ENCODE peak calls at places on chromosomes 12 and 14, in five cellular contexts. S, E, N, Y and K are unnamed samples.

GRCh38 chr12:30110970-30111586 is 327.3 kb upstream of the TMTC1 start:
- DNase-seq in Y (no peak), E (no peak), S (no peak), N (no peak), K (no peak)

GRCh38 chr12:109682708-109683060 is 30.9 kb upstream of the FAM222A start:
- DNase-seq in S (no peak), Y (no peak), N (no peak), E (no peak), K (no peak)

GRCh38 chr12:66354291-66354690 is 52.0 kb downstream of the HELB start:
- DNase-seq in Y (no peak), E (no peak), S (no peak), N (no peak), K (no peak)

GRCh38 chr14:72699852-72700257 is 194.0 kb downstream of the DPF3 start:
- DNase-seq in S (no peak), E (no peak), Y (no peak), N (no peak), K (no peak)

GRCh38 chr14:105773584-105773983 is 247.2 kb downstream of the TMEM121 start:
- DNase-seq in N (no peak), S (no peak), Y (no peak), E (no peak), K (no peak)

GRCh38 chr14:23750357-23750756 is 114.2 kb downstream of the DHRS2 start:
- DNase-seq in S (no peak), E (no peak), Y (no peak), N (no peak), K (no peak)

GRCh38 chr14:57869530-57870088 is 3.7 kb upstream of the SLC35F4 start:
- DNase-seq in N (no peak), S (no peak), E (no peak), Y (no peak), K (no peak)

GRCh38 chr14:96586056-96586455 is 83.9 kb downstream of the PAPOLA start:
- DNase-seq in S (no peak), N (no peak), E (no peak), Y (no peak), K (no peak)

GRCh38 chr12:43835264-43835655 is 621 bp upstream of the TMEM117 start:
- DNase-seq in Y (no peak), S (no peak), E (no peak), N (no peak), K (no peak)

GRCh38 chr12:20415013-20415412 is 46.7 kb downstream of the PDE3A start:
- DNase-seq in S (no peak), N (no peak), Y (no peak), E (no peak), K (no peak)

GRCh38 chr14:103416916-103417315 is 31.7 kb downstream of the MARK3 start:
- DNase-seq in N (no peak), E (no peak), Y (no peak), S (no peak), K (no peak)

GRCh38 chr14:99660006-99660566 is 15.2 kb downstream of the HHIPL1 start:
- DNase-seq in S (no peak), Y (no peak), N (no peak), E (no peak), K (no peak)

GRCh38 chr12:50313256-50313931 is 30.1 kb upstream of the LIMA1 start:
- DNase-seq in E (no peak), S (no peak), Y (no peak), N (no peak), K (no peak)

GRCh38 chr12:81644503-81644902 is 114.6 kb downstream of the PPFIA2 start:
- DNase-seq in N (no peak), S (peak), Y (peak), E (no peak), K (peak)

GRCh38 chr12:4779749-4780148 is 59.5 kb downstream of the GALNT8 start:
- DNase-seq in E (no peak), Y (no peak), S (no peak), N (no peak), K (no peak)

GRCh38 chr14:30260772-30261607 is 298.0 kb upstream of the G2E3 start:
- DNase-seq in Y (no peak), S (no peak), E (no peak), N (no peak), K (no peak)

GRCh38 chr12:32891956-32892355 is 4.6 kb downstream of the PKP2 start:
- DNase-seq in S (peak), Y (peak), E (no peak), N (no peak), K (no peak)

GRCh38 chr12:107670999-107671643 is 14.5 kb upstream of the PWP1 start:
- DNase-seq in S (peak), N (peak), E (no peak), Y (peak), K (peak)

GRCh38 chr12:72747460-72747859 is 475.3 kb downstream of the TRHDE start:
- DNase-seq in N (no peak), Y (no peak), S (no peak), E (no peak), K (no peak)

GRCh38 chr12:127293507-127294310 is 973.3 kb upstream of the TMEM132C start:
- DNase-seq in Y (no peak), S (peak), E (no peak), N (peak), K (peak)

GRCh38 chr14:22025884-22026283 is 352.3 kb upstream of the OR4E1 start:
- DNase-seq in E (no peak), S (no peak), N (no peak), Y (no peak), K (no peak)

GRCh38 chr12:53174881-53175491 is 5.5 kb upstream of the ZNF740 start:
- DNase-seq in E (no peak), S (peak), Y (peak), N (no peak), K (no peak)

GRCh38 chr14:90426031-90426540 is 29.3 kb downstream of the CALM1 start:
- DNase-seq in N (no peak), Y (no peak), E (no peak), S (no peak), K (no peak)

GRCh38 chr12:98373982-98374381 is 141.4 kb upstream of the TMPO start:
- DNase-seq in Y (no peak), N (no peak), E (no peak), S (no peak), K (peak)

GRCh38 chr12:11763760-11764520 is 114.5 kb downstream of the ETV6 start:
- DNase-seq in N (no peak), Y (peak), E (no peak), S (no peak), K (no peak)

GRCh38 chr12:11761869-11762567 is 112.5 kb downstream of the ETV6 start:
- DNase-seq in Y (no peak), E (peak), N (no peak), S (no peak), K (no peak)

GRCh38 chr12:11765421-11765816 is 115.9 kb downstream of the ETV6 start:
- DNase-seq in Y (no peak), N (no peak), E (no peak), S (no peak), K (no peak)

GRCh38 chr12:11759894-11760293 is 110.4 kb downstream of the ETV6 start:
- DNase-seq in Y (no peak), N (no peak), S (no peak), E (no peak), K (no peak)

DNA sequence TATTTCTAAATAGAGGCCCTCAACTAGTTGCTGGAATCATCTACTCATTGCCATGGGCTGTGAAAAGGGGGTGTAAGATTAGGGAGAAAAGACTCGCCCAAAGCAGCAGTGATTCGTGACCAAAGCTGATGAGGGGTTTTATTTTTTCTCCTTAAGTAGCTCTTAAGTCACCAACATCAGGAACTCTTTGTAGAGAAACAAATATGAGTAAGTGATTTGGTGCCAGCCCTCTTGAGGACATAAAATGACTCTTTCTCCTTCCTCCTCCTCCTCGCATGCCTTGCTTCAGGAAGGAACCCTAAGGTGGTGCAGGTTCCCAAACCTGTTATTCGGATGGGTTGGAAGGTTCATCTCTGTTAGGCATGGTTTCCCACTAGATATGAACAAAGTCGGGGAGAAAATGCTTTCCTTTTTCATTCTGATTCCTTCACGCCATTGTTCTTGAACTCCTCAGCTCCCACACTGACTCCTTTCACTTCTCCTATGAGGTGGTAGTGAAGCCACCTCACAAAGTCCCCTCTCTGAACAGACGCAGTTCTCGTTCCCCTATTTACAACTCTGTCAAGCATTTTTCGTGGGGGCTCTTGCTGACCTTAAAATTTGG is 113.4 kb downstream of the ETV6 start:
- DNase-seq in E (peak), Y (no peak), S (no peak), N (no peak), K (no peak)
- TF ChIP-seq SUZ12 in E (no peak), Y (no peak), S (no peak), N (no peak), K (no peak)

DNA sequence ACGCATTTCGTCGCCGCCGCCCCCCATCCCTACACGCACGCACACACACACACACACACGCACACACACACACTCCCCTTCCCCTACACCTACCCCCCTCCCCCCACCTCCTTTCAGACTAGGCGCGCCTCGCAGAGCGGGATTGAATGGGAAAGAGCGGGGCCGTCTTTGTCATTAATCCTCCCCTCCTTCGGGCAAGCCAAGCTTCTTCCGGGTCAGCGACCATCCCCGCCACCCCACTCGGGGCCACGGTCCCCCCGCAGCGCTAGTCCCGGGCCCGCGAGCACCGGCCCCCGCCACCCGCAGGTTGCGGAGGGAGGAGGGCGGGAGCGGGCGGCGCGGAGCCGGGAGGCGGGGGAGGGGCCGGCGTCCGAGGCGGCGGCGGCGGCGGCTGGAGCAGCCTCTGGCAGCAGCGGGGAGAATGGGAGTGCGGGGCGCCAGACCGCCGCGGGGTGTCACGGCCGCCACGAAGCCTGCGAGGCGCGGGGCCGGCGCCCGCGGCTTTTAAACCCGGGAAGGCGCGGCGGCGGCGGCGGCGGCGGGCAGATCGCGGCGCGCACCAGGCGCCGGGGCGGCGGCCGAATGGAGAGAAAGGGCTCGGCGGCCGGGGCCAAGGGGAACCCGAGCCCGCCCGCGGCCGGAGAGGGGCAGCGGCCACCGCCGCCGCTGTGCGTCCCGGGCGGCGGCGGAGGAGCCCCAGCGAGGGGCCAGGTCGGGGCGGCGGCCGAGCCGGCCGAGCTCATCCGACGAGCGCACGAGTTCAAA is at the start of gene TTC9:
- DNase-seq in N (no peak), E (no peak), S (no peak), Y (no peak), K (peak)
- TF ChIP-seq SUZ12 in N (no peak), E (no peak), S (no peak), Y (no peak), K (no peak)

DNA sequence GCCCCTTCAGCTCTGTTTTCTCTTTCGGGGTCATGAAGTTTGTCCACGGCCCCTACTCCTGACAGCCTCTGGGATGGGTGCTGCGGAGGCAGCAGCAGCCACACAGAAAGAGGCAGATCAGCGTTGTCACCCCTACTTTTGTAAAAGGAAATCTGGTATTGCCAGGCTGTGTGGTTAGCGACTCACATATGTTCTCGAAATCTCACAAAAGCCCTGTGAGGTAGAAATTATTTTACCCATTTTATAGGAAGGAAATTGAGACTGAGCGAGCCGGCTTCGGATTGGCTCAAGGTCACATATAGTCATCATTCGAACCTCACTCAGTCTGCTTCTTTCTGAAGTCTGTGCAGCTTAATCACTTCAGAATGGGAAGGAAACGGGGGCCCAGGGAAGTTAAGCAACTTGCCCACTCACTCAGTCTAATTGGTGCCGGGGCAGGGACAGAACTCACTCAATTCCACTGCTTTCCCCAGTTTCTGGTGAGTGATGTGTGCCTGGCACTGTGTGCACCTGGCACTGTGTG is 1.1 kb upstream of the CKAP4 start:
- DNase-seq in Y (no peak), N (no peak), E (no peak), S (no peak), K (no peak)
- TF ChIP-seq SUZ12 in Y (no peak), N (no peak), E (no peak), S (no peak), K (no peak)

GRCh38 chr12:93894391-93895095 is 217.4 kb downstream of the CRADD start:
- DNase-seq in N (no peak), S (no peak), Y (no peak), E (no peak), K (no peak)
- TF ChIP-seq SUZ12 in N (no peak), S (no peak), Y (no peak), E (no peak), K (no peak)

GRCh38 chr12:21499765-21500164 is 1.7 kb downstream of the RECQL start:
- DNase-seq in Y (no peak), N (no peak), E (no peak), S (no peak), K (no peak)
- TF ChIP-seq SUZ12 in Y (no peak), N (no peak), E (no peak), S (no peak), K (no peak)